ENCODE peak calls at places on chromosomes 3 and 15, in nine cellular contexts. L, Y, P, Q, U, X, I, B and O are unnamed samples.

GRCh38 chr15:100731259-100732156 is 129.1 kb downstream of the ASB7 start:
- DNase-seq in L (no peak), I (no peak), U (no peak), Q (no peak), Y (no peak), B (no peak), X (peak), P (no peak), O (no peak)

GRCh38 chr15:48891229-48891765 is 13.4 kb downstream of the EID1 start:
- DNase-seq in Y (no peak), X (no peak), U (no peak), I (peak), P (no peak), L (no peak), Q (no peak), B (no peak), O (no peak)

GRCh38 chr3:86838927-86839326 is 152.0 kb downstream of the VGLL3 start:
- DNase-seq in P (no peak), Q (no peak), Y (no peak), X (no peak), I (no peak), L (no peak), U (no peak), B (no peak), O (no peak)

GRCh38 chr3:44885618-44886017 is 11.2 kb downstream of the TGM4 start:
- DNase-seq in L (no peak), X (peak), P (no peak), Q (peak), U (no peak), Y (no peak), I (peak), B (peak), O (no peak)

GRCh38 chr15:62706361-62706760 is 336.2 kb upstream of the TPM1 start:
- DNase-seq in P (no peak), U (no peak), L (no peak), Q (no peak), I (no peak), X (peak), B (no peak), Y (no peak), O (no peak)

GRCh38 chr3:52959773-52960172 is 62.4 kb upstream of the STIMATE start:
- DNase-seq in L (no peak), B (no peak), X (no peak), I (no peak), Q (no peak), P (no peak), Y (no peak), U (no peak), O (no peak)

GRCh38 chr3:9947025-9947995 is 4.9 kb downstream of the PRRT3 start:
- DNase-seq in Q (peak), L (peak), X (peak), B (no peak), Y (no peak), U (peak), I (peak), P (peak), O (no peak)

GRCh38 chr3:49602877-49603411 is 48.7 kb downstream of the BSN start:
- DNase-seq in Q (no peak), I (no peak), Y (no peak), B (peak), L (no peak), U (no peak), P (no peak), X (peak), O (no peak)

GRCh38 chr3:32592696-32593353 is 22.2 kb upstream of the DYNC1LI1 start:
- DNase-seq in I (no peak), B (no peak), U (no peak), L (no peak), X (no peak), P (no peak), Y (no peak), Q (no peak), O (no peak)

GRCh38 chr3:50639055-50639494 is 22.1 kb downstream of the MAPKAPK3 start:
- DNase-seq in X (peak), B (no peak), P (no peak), I (peak), Q (peak), L (no peak), U (no peak), Y (no peak), O (no peak)

GRCh38 chr15:35129361-35129760 is 44.3 kb upstream of the NANOGP8 start:
- DNase-seq in B (no peak), Y (no peak), Q (no peak), U (no peak), X (no peak), L (no peak), I (no peak), P (no peak), O (no peak)

GRCh38 chr3:33942483-33943150 is 144.2 kb downstream of the PDCD6IP start:
- DNase-seq in U (no peak), L (no peak), B (peak), Q (peak), P (no peak), Y (no peak), I (no peak), X (peak), O (no peak)

GRCh38 chr3:160402249-160403027 is 3.0 kb downstream of the SMC4 start:
- DNase-seq in L (no peak), X (peak), Q (no peak), B (no peak), Y (no peak), I (peak), U (no peak), P (no peak), O (no peak)

GRCh38 chr3:40073310-40074007 is 236.0 kb upstream of the EIF1B start:
- DNase-seq in Q (no peak), I (no peak), Y (no peak), X (no peak), L (no peak), B (no peak), P (no peak), U (peak), O (no peak)

GRCh38 chr3:115208066-115208750 is 61.1 kb upstream of the ZBTB20 start:
- DNase-seq in L (no peak), Y (no peak), U (no peak), Q (no peak), B (no peak), I (no peak), X (no peak), P (peak), O (no peak)
- TF ChIP-seq CTCF in L (no peak), Y (no peak), U (no peak), Q (no peak), B (no peak), I (no peak), X (no peak), P (no peak), O (no peak)

GRCh38 chr15:70907784-70908471 is 15.3 kb downstream of the LRRC49 start:
- DNase-seq in Y (no peak), L (no peak), I (no peak), P (no peak), B (no peak), Q (no peak), U (no peak), X (no peak), O (no peak)
- TF ChIP-seq CTCF in Y (no peak), L (no peak), I (peak), P (peak), B (peak), Q (no peak), U (peak), X (peak), O (no peak)

GRCh38 chr3:42749753-42750231 is 23.3 kb downstream of the CCDC13 start:
- DNase-seq in Q (no peak), P (no peak), X (peak), B (no peak), I (no peak), L (peak), U (no peak), Y (no peak), O (no peak)
- TF ChIP-seq CTCF in Q (peak), P (peak), X (peak), B (peak), I (peak), L (no peak), U (peak), Y (no peak), O (no peak)

GRCh38 chr3:157078131-157078835 is 81.7 kb downstream of the CCNL1 start:
- DNase-seq in L (no peak), B (no peak), X (no peak), Q (no peak), Y (no peak), U (no peak), P (no peak), I (no peak), O (no peak)

GRCh38 chr3:157075693-157076420 is 84.1 kb downstream of the CCNL1 start:
- DNase-seq in L (no peak), I (no peak), Q (no peak), P (no peak), U (no peak), B (no peak), X (no peak), Y (no peak), O (no peak)

GRCh38 chr3:157079677-157080369 is 80.1 kb downstream of the CCNL1 start:
- DNase-seq in P (no peak), B (no peak), X (no peak), I (no peak), L (no peak), U (peak), Y (no peak), Q (no peak), O (no peak)

GRCh38 chr3:157074490-157074889 is 85.5 kb downstream of the CCNL1 start:
- DNase-seq in B (no peak), L (no peak), P (no peak), Y (no peak), X (no peak), I (no peak), Q (no peak), U (no peak), O (no peak)

DNA sequence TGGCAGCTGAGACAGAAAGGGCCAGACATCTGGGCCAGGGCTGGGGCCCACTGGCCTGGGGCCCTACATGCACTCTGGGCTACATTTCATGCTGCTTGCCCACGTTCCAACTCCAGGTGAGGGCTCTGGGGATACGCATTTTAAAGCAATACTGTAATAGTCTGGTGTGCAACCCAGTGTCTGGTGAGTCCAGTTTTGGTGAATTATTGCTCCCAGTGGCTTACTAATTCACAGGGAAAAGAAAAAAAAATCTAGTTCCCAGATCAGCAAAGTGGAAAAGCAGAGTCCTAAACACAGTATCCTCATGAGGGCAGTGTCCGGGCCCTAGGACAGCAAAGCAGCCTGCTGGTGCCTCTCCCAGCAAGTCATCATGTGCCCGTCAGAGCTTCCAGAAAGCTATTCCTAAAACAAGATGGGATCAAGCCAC is 82.4 kb downstream of the CCNL1 start:
- DNase-seq in X (no peak), Y (no peak), U (peak), I (no peak), P (no peak), Q (peak), L (no peak), B (no peak), O (no peak)
- TF ChIP-seq CTCF in X (no peak), Y (no peak), U (no peak), I (peak), P (no peak), Q (no peak), L (no peak), B (no peak), O (no peak)

GRCh38 chr3:193897791-193898190 is 238.2 kb upstream of the HES1 start:
- DNase-seq in I (no peak), P (no peak), X (no peak), B (no peak), U (peak), L (no peak), Q (no peak), Y (no peak), O (no peak)

GRCh38 chr3:193897288-193897687 is 238.7 kb upstream of the HES1 start:
- DNase-seq in I (no peak), U (no peak), B (no peak), X (no peak), L (no peak), Q (no peak), Y (no peak), P (no peak), O (no peak)

GRCh38 chr3:193894121-193894863 is 241.7 kb upstream of the HES1 start:
- DNase-seq in I (no peak), Y (no peak), L (peak), P (no peak), X (no peak), B (no peak), Q (peak), U (no peak), O (no peak)

GRCh38 chr3:193895409-193895808 is 240.5 kb upstream of the HES1 start:
- DNase-seq in U (no peak), Y (no peak), Q (peak), X (no peak), I (no peak), P (no peak), B (no peak), L (no peak), O (no peak)

DNA sequence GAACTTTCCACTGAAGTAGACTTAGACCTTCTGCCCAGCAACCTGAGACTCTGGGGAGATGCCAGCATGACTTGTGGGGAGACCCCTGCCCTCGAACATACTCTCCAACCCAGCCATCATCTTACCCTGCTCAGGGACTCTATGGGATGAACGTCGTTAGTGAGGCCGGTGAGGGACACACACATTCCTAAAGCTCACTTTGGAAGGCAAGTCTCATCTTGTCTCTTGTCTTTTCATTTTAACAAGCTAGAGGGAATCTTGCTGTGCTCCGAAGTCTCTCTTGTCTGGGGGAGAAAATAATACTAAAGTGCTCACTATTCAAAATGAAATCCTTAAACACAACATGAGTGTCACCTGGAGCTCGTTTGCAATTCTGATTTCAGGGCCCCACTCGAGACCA is 239.5 kb upstream of the HES1 start:
- DNase-seq in L (no peak), P (no peak), U (no peak), I (no peak), X (peak), Y (no peak), B (no peak), Q (no peak), O (no peak)
- TF ChIP-seq CTCF in L (no peak), P (no peak), U (no peak), I (no peak), X (no peak), Y (no peak), B (no peak), Q (no peak), O (no peak)

GRCh38 chr3:195226900-195227447 is 44.0 kb downstream of the XXYLT1 start:
- DNase-seq in P (no peak), I (no peak), Y (no peak), L (no peak), B (no peak), U (no peak), X (no peak), Q (no peak), O (no peak)
- TF ChIP-seq CTCF in P (no peak), I (peak), Y (no peak), L (no peak), B (no peak), U (peak), X (peak), Q (peak), O (no peak)

DNA sequence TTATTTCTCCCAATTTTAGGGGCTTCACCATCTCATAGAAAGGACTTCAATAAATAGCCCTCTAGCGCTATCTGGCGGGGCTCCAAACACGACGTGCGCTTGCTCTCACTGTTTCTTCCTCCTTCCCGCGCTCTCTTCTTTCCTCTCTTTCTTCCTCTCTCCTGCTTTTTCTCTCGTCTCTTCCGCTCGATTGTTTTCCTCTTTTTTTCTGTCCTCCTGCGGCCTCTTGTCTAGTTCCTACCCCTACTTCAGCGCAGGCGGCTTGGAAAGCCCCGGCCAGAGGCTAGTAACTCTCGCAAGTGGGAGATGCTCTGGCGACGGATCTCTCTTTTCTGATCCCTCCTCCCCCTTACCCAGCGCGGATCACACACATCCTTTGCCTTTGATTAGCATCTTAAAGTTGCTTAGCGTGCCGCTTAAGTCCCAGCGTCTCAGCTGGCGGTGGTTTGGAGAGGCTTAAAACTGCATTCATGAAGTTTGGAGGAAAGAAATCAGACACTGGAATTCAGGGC is 6.2 kb upstream of the MEIS2 start:
- DNase-seq in Y (no peak), X (peak), L (peak), Q (no peak), U (peak), B (no peak), P (no peak), I (peak), O (no peak)
- TF ChIP-seq CTCF in Y (no peak), X (peak), L (no peak), Q (no peak), U (peak), B (no peak), P (no peak), I (peak), O (no peak)